ENCODE peak calls at places on chromosomes 6 and 20, in seven cellular contexts. X is NCI-H2029 treated with DMSO at 0.1 percent for 48 hours; B is activated naive CD4-positive, alpha-beta T cell treated with Interleukin-2 at 50 U/mL for 16 hours; G is H54; N is GM12865; O is heart left ventricle; E is fibroblast of the aortic adventitia. J is an unnamed sample.

GRCh38 chr6:158808442-158808833 is 10.7 kb downstream of the EZR start:
- DNase-seq in E (no peak), X (no peak), G (no peak), N (no peak), O (no peak), B (no peak), J (no peak)

GRCh38 chr6:142323377-142323776 is 21.6 kb downstream of the ADGRG6 start:
- DNase-seq in G (no peak), X (no peak), O (no peak), N (no peak), E (no peak), B (no peak), J (no peak)

GRCh38 chr6:10591411-10592160 is 70.4 kb downstream of the GCNT2 start:
- DNase-seq in X (no peak), E (no peak), O (no peak), G (no peak), N (no peak), B (no peak), J (no peak)

GRCh38 chr20:23257848-23258746 is 92.5 kb upstream of the NXT1 start:
- DNase-seq in X (no peak), N (no peak), E (peak; percentile 95), B (no peak), G (peak; percentile 76), O (no peak), J (no peak)

GRCh38 chr20:57395111-57395959 is 4.1 kb downstream of the RBM38 start:
- DNase-seq in G (no peak), O (peak; percentile 86), N (no peak), X (no peak), B (no peak), E (peak; percentile 83), J (no peak)

GRCh38 chr6:157823001-157823522 is at the start of gene SNX9:
- DNase-seq in G (peak; percentile 47), E (peak; percentile 70), X (no peak), O (peak; percentile 87), B (peak; percentile 74), N (peak; percentile 59), J (peak; percentile 67)

GRCh38 chr6:159257846-159258245 is 88.6 kb downstream of the FNDC1 start:
- DNase-seq in E (peak; percentile 27), N (no peak), O (no peak), X (no peak), G (no peak), B (no peak), J (no peak)

GRCh38 chr6:56259682-56260081 is 12.3 kb upstream of the COL21A1 start:
- DNase-seq in E (peak; percentile 73), N (no peak), B (no peak), G (no peak), O (no peak), X (no peak), J (no peak)

GRCh38 chr6:139648430-139649000 is 274.1 kb upstream of the CITED2 start:
- DNase-seq in O (no peak), X (no peak), N (no peak), E (no peak), B (no peak), G (no peak), J (no peak)

GRCh38 chr6:150286919-150287318 is 81.9 kb upstream of the IYD start:
- DNase-seq in X (no peak), G (no peak), O (no peak), E (no peak), B (no peak), N (no peak), J (no peak)

GRCh38 chr20:64246616-64247311 is 8.8 kb upstream of the PCMTD2 start:
- DNase-seq in E (no peak), G (no peak), B (no peak), N (no peak), O (no peak), X (no peak), J (no peak)

GRCh38 chr6:113860165-113860955 is 3.2 kb downstream of the MARCKS start:
- DNase-seq in G (no peak), B (no peak), N (peak; percentile 20), X (peak; percentile 26), E (peak; percentile 70), O (peak; percentile 50), J (no peak)

GRCh38 chr6:142897659-142898058 is 47.3 kb downstream of the HIVEP2 start:
- DNase-seq in E (no peak), X (no peak), B (no peak), O (no peak), N (no peak), G (no peak), J (no peak)

GRCh38 chr20:44532248-44532980 is 10.5 kb upstream of the SERINC3 start:
- DNase-seq in G (no peak), B (peak; percentile 12), N (no peak), O (no peak), X (no peak), E (no peak), J (no peak)

GRCh38 chr6:15474196-15474595 is 188.6 kb downstream of the DTNBP1 start:
- DNase-seq in G (no peak), E (no peak), B (no peak), N (no peak), X (no peak), O (no peak), J (no peak)

GRCh38 chr20:61440548-61441055 is 188.5 kb downstream of the CDH4 start:
- DNase-seq in B (no peak), G (no peak), O (no peak), N (no peak), E (no peak), X (no peak), J (no peak)

GRCh38 chr20:21129861-21130260 is 4.0 kb downstream of the KIZ start:
- DNase-seq in X (no peak), B (no peak), G (no peak), E (no peak), O (no peak), N (no peak), J (no peak)

GRCh38 chr6:14212020-14212419 is 94.4 kb downstream of the CD83 start:
- DNase-seq in N (no peak), O (no peak), E (no peak), X (no peak), G (no peak), B (no peak), J (no peak)

GRCh38 chr6:109451376-109451775 is 4.2 kb downstream of the MICAL1 start:
- DNase-seq in O (no peak), E (no peak), B (no peak), X (no peak), N (no peak), G (no peak), J (no peak)

GRCh38 chr6:35473849-35474128 is 5.6 kb downstream of the RPL10A start:
- DNase-seq in B (no peak), O (no peak), G (no peak), X (no peak), N (no peak), E (no peak), J (no peak)

GRCh38 chr6:145012039-145012662 is 723.2 kb downstream of the EPM2A start:
- DNase-seq in X (no peak), N (no peak), E (no peak), O (no peak), B (no peak), G (no peak), J (no peak)

GRCh38 chr20:18055261-18055660 is 2.5 kb downstream of the OVOL2 start:
- DNase-seq in N (no peak), X (no peak), O (no peak), B (no peak), E (no peak), G (no peak), J (no peak)

GRCh38 chr6:1814279-1814678 is 204.6 kb downstream of the FOXC1 start:
- DNase-seq in X (no peak), O (no peak), E (peak; percentile 26), G (no peak), N (no peak), B (no peak), J (no peak)

GRCh38 chr6:17972978-17973622 is 14.3 kb downstream of the KIF13A start:
- DNase-seq in E (peak; percentile 35), B (no peak), O (no peak), G (no peak), X (no peak), N (no peak), J (no peak)

GRCh38 chr6:139029470-139030210 is 1.1 kb downstream of the ABRACL start:
- DNase-seq in N (peak; percentile 69), X (no peak), G (no peak), E (peak; percentile 61), B (peak; percentile 16), O (peak; percentile 61), J (peak; percentile 9)

GRCh38 chr6:127302728-127303675 is 36.3 kb downstream of the RNF146 start:
- DNase-seq in G (peak; percentile 1), B (peak; percentile 40), X (peak; percentile 34), N (peak; percentile 51), E (peak; percentile 72), O (no peak), J (peak; percentile 21)

GRCh38 chr6:166768761-166769160 is 141.7 kb upstream of the RPS6KA2 start:
- DNase-seq in N (no peak), E (no peak), G (no peak), O (no peak), X (no peak), B (no peak), J (no peak)

GRCh38 chr6:42251500-42251899 is 33.8 kb upstream of the MRPS10 start:
- DNase-seq in N (no peak), B (no peak), G (no peak), E (peak; percentile 67), X (no peak), O (no peak), J (no peak)

GRCh38 chr6:14119764-14120163 is 2.2 kb downstream of the CD83 start:
- DNase-seq in E (no peak), B (no peak), O (no peak), N (no peak), X (no peak), G (no peak), J (no peak)

GRCh38 chr20:13775867-13776266 is 8.9 kb downstream of the ESF1 start:
- DNase-seq in B (no peak), N (peak; percentile 9), O (no peak), X (no peak), G (no peak), E (no peak), J (no peak)

J was measured in T-helper 2 cell.